ENCODE peak calls at places on chromosomes 6 and 20, in seven cellular contexts. One of them, this sample, is unnamed.
A peak's percentile ranks its signal among the peaks of the same experiment; 100 is the strongest.

GRCh38 chr6:168261234-168261633 is 58.3 kb downstream of the DACT2 start:
- DNase-seq in stimulated activated CD4-positive, alpha-beta T cell treated with anti-CD3 and anti-CD28 coated beads, Interleukin-4, amount 100 ng/mL, for 24 hours: no peak
- DNase-seq in stimulated activated effector memory CD8-positive, alpha-beta T cell treated with anti-CD3 and anti-CD28 coated beads, Interleukin-12 subunit alpha, Interleukin-12 subunit beta, amount 100 ng/mL, for 72 hours: no peak
- DNase-seq in activated CD4-positive, alpha-beta T cell treated with anti-CD3 and anti-CD28 coated beads, Interleukin-2, amount 50 U/mL, for 1 hour: no peak
- DNase-seq in SJSA1: no peak
- DNase-seq in body of pancreas: no peak
- DNase-seq in transverse colon: no peak
- DNase-seq in this sample: no peak

GRCh38 chr6:5066456-5067093 is 18.6 kb upstream of the PPP1R3G start:
- DNase-seq in stimulated activated CD4-positive, alpha-beta T cell treated with anti-CD3 and anti-CD28 coated beads, Interleukin-4, amount 100 ng/mL, for 24 hours: no peak
- DNase-seq in stimulated activated effector memory CD8-positive, alpha-beta T cell treated with anti-CD3 and anti-CD28 coated beads, Interleukin-12 subunit alpha, Interleukin-12 subunit beta, amount 100 ng/mL, for 72 hours: no peak
- DNase-seq in activated CD4-positive, alpha-beta T cell treated with anti-CD3 and anti-CD28 coated beads, Interleukin-2, amount 50 U/mL, for 1 hour: no peak
- DNase-seq in SJSA1: no peak
- DNase-seq in body of pancreas: no peak
- DNase-seq in transverse colon: no peak
- DNase-seq in this sample: no peak

GRCh38 chr6:151391021-151391470 is 313 bp downstream of the ZBTB2 start:
- DNase-seq in stimulated activated CD4-positive, alpha-beta T cell treated with anti-CD3 and anti-CD28 coated beads, Interleukin-4, amount 100 ng/mL, for 24 hours: peak; percentile 81
- DNase-seq in stimulated activated effector memory CD8-positive, alpha-beta T cell treated with anti-CD3 and anti-CD28 coated beads, Interleukin-12 subunit alpha, Interleukin-12 subunit beta, amount 100 ng/mL, for 72 hours: peak; percentile 69
- DNase-seq in activated CD4-positive, alpha-beta T cell treated with anti-CD3 and anti-CD28 coated beads, Interleukin-2, amount 50 U/mL, for 1 hour: peak; percentile 81
- DNase-seq in SJSA1: peak; percentile 84
- DNase-seq in body of pancreas: peak; percentile 73
- DNase-seq in transverse colon: peak; percentile 83
- DNase-seq in this sample: no peak

GRCh38 chr6:107612762-107613415 is 123.0 kb downstream of the SOBP start:
- DNase-seq in stimulated activated CD4-positive, alpha-beta T cell treated with anti-CD3 and anti-CD28 coated beads, Interleukin-4, amount 100 ng/mL, for 24 hours: no peak
- DNase-seq in stimulated activated effector memory CD8-positive, alpha-beta T cell treated with anti-CD3 and anti-CD28 coated beads, Interleukin-12 subunit alpha, Interleukin-12 subunit beta, amount 100 ng/mL, for 72 hours: no peak
- DNase-seq in activated CD4-positive, alpha-beta T cell treated with anti-CD3 and anti-CD28 coated beads, Interleukin-2, amount 50 U/mL, for 1 hour: no peak
- DNase-seq in SJSA1: no peak
- DNase-seq in body of pancreas: no peak
- DNase-seq in transverse colon: no peak
- DNase-seq in this sample: no peak

GRCh38 chr6:82882363-82883033 is 183.1 kb downstream of the UBE3D start:
- DNase-seq in stimulated activated CD4-positive, alpha-beta T cell treated with anti-CD3 and anti-CD28 coated beads, Interleukin-4, amount 100 ng/mL, for 24 hours: no peak
- DNase-seq in stimulated activated effector memory CD8-positive, alpha-beta T cell treated with anti-CD3 and anti-CD28 coated beads, Interleukin-12 subunit alpha, Interleukin-12 subunit beta, amount 100 ng/mL, for 72 hours: no peak
- DNase-seq in activated CD4-positive, alpha-beta T cell treated with anti-CD3 and anti-CD28 coated beads, Interleukin-2, amount 50 U/mL, for 1 hour: no peak
- DNase-seq in SJSA1: no peak
- DNase-seq in body of pancreas: no peak
- DNase-seq in transverse colon: no peak
- DNase-seq in this sample: no peak

GRCh38 chr6:83006270-83006905 is 59.3 kb downstream of the UBE3D start:
- DNase-seq in stimulated activated CD4-positive, alpha-beta T cell treated with anti-CD3 and anti-CD28 coated beads, Interleukin-4, amount 100 ng/mL, for 24 hours: no peak
- DNase-seq in stimulated activated effector memory CD8-positive, alpha-beta T cell treated with anti-CD3 and anti-CD28 coated beads, Interleukin-12 subunit alpha, Interleukin-12 subunit beta, amount 100 ng/mL, for 72 hours: no peak
- DNase-seq in activated CD4-positive, alpha-beta T cell treated with anti-CD3 and anti-CD28 coated beads, Interleukin-2, amount 50 U/mL, for 1 hour: no peak
- DNase-seq in SJSA1: no peak
- DNase-seq in body of pancreas: no peak
- DNase-seq in transverse colon: no peak
- DNase-seq in this sample: no peak

GRCh38 chr6:10745116-10745515 is 2.5 kb upstream of the TMEM14B start:
- DNase-seq in stimulated activated CD4-positive, alpha-beta T cell treated with anti-CD3 and anti-CD28 coated beads, Interleukin-4, amount 100 ng/mL, for 24 hours: no peak
- DNase-seq in stimulated activated effector memory CD8-positive, alpha-beta T cell treated with anti-CD3 and anti-CD28 coated beads, Interleukin-12 subunit alpha, Interleukin-12 subunit beta, amount 100 ng/mL, for 72 hours: no peak
- DNase-seq in activated CD4-positive, alpha-beta T cell treated with anti-CD3 and anti-CD28 coated beads, Interleukin-2, amount 50 U/mL, for 1 hour: no peak
- DNase-seq in SJSA1: no peak
- DNase-seq in body of pancreas: no peak
- DNase-seq in transverse colon: no peak
- DNase-seq in this sample: no peak

GRCh38 chr6:144248003-144248402 is 37.1 kb upstream of the UTRN start:
- DNase-seq in stimulated activated CD4-positive, alpha-beta T cell treated with anti-CD3 and anti-CD28 coated beads, Interleukin-4, amount 100 ng/mL, for 24 hours: peak; percentile 5
- DNase-seq in stimulated activated effector memory CD8-positive, alpha-beta T cell treated with anti-CD3 and anti-CD28 coated beads, Interleukin-12 subunit alpha, Interleukin-12 subunit beta, amount 100 ng/mL, for 72 hours: peak; percentile 10
- DNase-seq in activated CD4-positive, alpha-beta T cell treated with anti-CD3 and anti-CD28 coated beads, Interleukin-2, amount 50 U/mL, for 1 hour: no peak
- DNase-seq in SJSA1: no peak
- DNase-seq in body of pancreas: no peak
- DNase-seq in transverse colon: no peak
- DNase-seq in this sample: no peak

GRCh38 chr20:49404461-49404860 is 78.0 kb downstream of the KCNB1 start:
- DNase-seq in stimulated activated CD4-positive, alpha-beta T cell treated with anti-CD3 and anti-CD28 coated beads, Interleukin-4, amount 100 ng/mL, for 24 hours: no peak
- DNase-seq in stimulated activated effector memory CD8-positive, alpha-beta T cell treated with anti-CD3 and anti-CD28 coated beads, Interleukin-12 subunit alpha, Interleukin-12 subunit beta, amount 100 ng/mL, for 72 hours: no peak
- DNase-seq in activated CD4-positive, alpha-beta T cell treated with anti-CD3 and anti-CD28 coated beads, Interleukin-2, amount 50 U/mL, for 1 hour: no peak
- DNase-seq in SJSA1: no peak
- DNase-seq in body of pancreas: no peak
- DNase-seq in transverse colon: no peak
- DNase-seq in this sample: no peak

GRCh38 chr20:46269372-46269771 is 38.9 kb downstream of the CDH22 start:
- DNase-seq in stimulated activated CD4-positive, alpha-beta T cell treated with anti-CD3 and anti-CD28 coated beads, Interleukin-4, amount 100 ng/mL, for 24 hours: no peak
- DNase-seq in stimulated activated effector memory CD8-positive, alpha-beta T cell treated with anti-CD3 and anti-CD28 coated beads, Interleukin-12 subunit alpha, Interleukin-12 subunit beta, amount 100 ng/mL, for 72 hours: no peak
- DNase-seq in activated CD4-positive, alpha-beta T cell treated with anti-CD3 and anti-CD28 coated beads, Interleukin-2, amount 50 U/mL, for 1 hour: no peak
- DNase-seq in SJSA1: no peak
- DNase-seq in body of pancreas: no peak
- DNase-seq in transverse colon: no peak
- DNase-seq in this sample: no peak

GRCh38 chr20:53606364-53606985 is 12.8 kb upstream of the ZNF217 start:
- DNase-seq in stimulated activated CD4-positive, alpha-beta T cell treated with anti-CD3 and anti-CD28 coated beads, Interleukin-4, amount 100 ng/mL, for 24 hours: no peak
- DNase-seq in stimulated activated effector memory CD8-positive, alpha-beta T cell treated with anti-CD3 and anti-CD28 coated beads, Interleukin-12 subunit alpha, Interleukin-12 subunit beta, amount 100 ng/mL, for 72 hours: no peak
- DNase-seq in activated CD4-positive, alpha-beta T cell treated with anti-CD3 and anti-CD28 coated beads, Interleukin-2, amount 50 U/mL, for 1 hour: no peak
- DNase-seq in SJSA1: no peak
- DNase-seq in body of pancreas: no peak
- DNase-seq in transverse colon: no peak
- DNase-seq in this sample: no peak

GRCh38 chr6:110334425-110335158 is 23.6 kb downstream of the METTL24 start:
- DNase-seq in stimulated activated CD4-positive, alpha-beta T cell treated with anti-CD3 and anti-CD28 coated beads, Interleukin-4, amount 100 ng/mL, for 24 hours: no peak
- DNase-seq in stimulated activated effector memory CD8-positive, alpha-beta T cell treated with anti-CD3 and anti-CD28 coated beads, Interleukin-12 subunit alpha, Interleukin-12 subunit beta, amount 100 ng/mL, for 72 hours: no peak
- DNase-seq in activated CD4-positive, alpha-beta T cell treated with anti-CD3 and anti-CD28 coated beads, Interleukin-2, amount 50 U/mL, for 1 hour: no peak
- DNase-seq in SJSA1: no peak
- DNase-seq in body of pancreas: no peak
- DNase-seq in transverse colon: no peak
- DNase-seq in this sample: no peak

GRCh38 chr20:47546184-47547033 is 44.7 kb downstream of the NCOA3 start:
- DNase-seq in stimulated activated CD4-positive, alpha-beta T cell treated with anti-CD3 and anti-CD28 coated beads, Interleukin-4, amount 100 ng/mL, for 24 hours: no peak
- DNase-seq in stimulated activated effector memory CD8-positive, alpha-beta T cell treated with anti-CD3 and anti-CD28 coated beads, Interleukin-12 subunit alpha, Interleukin-12 subunit beta, amount 100 ng/mL, for 72 hours: no peak
- DNase-seq in activated CD4-positive, alpha-beta T cell treated with anti-CD3 and anti-CD28 coated beads, Interleukin-2, amount 50 U/mL, for 1 hour: no peak
- DNase-seq in SJSA1: no peak
- DNase-seq in body of pancreas: no peak
- DNase-seq in transverse colon: no peak
- DNase-seq in this sample: no peak

GRCh38 chr20:16761305-16761829 is 13.2 kb downstream of the OTOR start:
- DNase-seq in stimulated activated CD4-positive, alpha-beta T cell treated with anti-CD3 and anti-CD28 coated beads, Interleukin-4, amount 100 ng/mL, for 24 hours: peak; percentile 44
- DNase-seq in stimulated activated effector memory CD8-positive, alpha-beta T cell treated with anti-CD3 and anti-CD28 coated beads, Interleukin-12 subunit alpha, Interleukin-12 subunit beta, amount 100 ng/mL, for 72 hours: peak; percentile 4
- DNase-seq in activated CD4-positive, alpha-beta T cell treated with anti-CD3 and anti-CD28 coated beads, Interleukin-2, amount 50 U/mL, for 1 hour: peak; percentile 34
- DNase-seq in SJSA1: no peak
- DNase-seq in body of pancreas: peak; percentile 62
- DNase-seq in transverse colon: peak; percentile 36
- DNase-seq in this sample: no peak

GRCh38 chr6:125844989-125845388 is 54.2 kb downstream of the NCOA7 start:
- DNase-seq in stimulated activated CD4-positive, alpha-beta T cell treated with anti-CD3 and anti-CD28 coated beads, Interleukin-4, amount 100 ng/mL, for 24 hours: no peak
- DNase-seq in stimulated activated effector memory CD8-positive, alpha-beta T cell treated with anti-CD3 and anti-CD28 coated beads, Interleukin-12 subunit alpha, Interleukin-12 subunit beta, amount 100 ng/mL, for 72 hours: no peak
- DNase-seq in activated CD4-positive, alpha-beta T cell treated with anti-CD3 and anti-CD28 coated beads, Interleukin-2, amount 50 U/mL, for 1 hour: no peak
- DNase-seq in SJSA1: no peak
- DNase-seq in body of pancreas: peak; percentile 33
- DNase-seq in transverse colon: no peak
- DNase-seq in this sample: no peak

GRCh38 chr6:125188037-125188436 is 34.5 kb downstream of the TPD52L1 start:
- DNase-seq in stimulated activated CD4-positive, alpha-beta T cell treated with anti-CD3 and anti-CD28 coated beads, Interleukin-4, amount 100 ng/mL, for 24 hours: no peak
- DNase-seq in stimulated activated effector memory CD8-positive, alpha-beta T cell treated with anti-CD3 and anti-CD28 coated beads, Interleukin-12 subunit alpha, Interleukin-12 subunit beta, amount 100 ng/mL, for 72 hours: no peak
- DNase-seq in activated CD4-positive, alpha-beta T cell treated with anti-CD3 and anti-CD28 coated beads, Interleukin-2, amount 50 U/mL, for 1 hour: no peak
- DNase-seq in SJSA1: no peak
- DNase-seq in body of pancreas: no peak
- DNase-seq in transverse colon: no peak
- DNase-seq in this sample: no peak